ENCODE peak calls at places on chromosomes 1 and 21, in four cellular contexts. H is naive thymus-derived CD4-positive, alpha-beta T cell; G is right lobe of liver; Z is tibial artery. L is an unnamed sample.
A peak's percentile ranks its signal among the peaks of the same experiment; 100 is the strongest.

GRCh38 chr1:75672528-75673393 is 51.7 kb upstream of the ACADM start:
- DNase-seq in H (no peak), G (no peak), Z (no peak), L (peak; percentile 90)

GRCh38 chr1:223363057-223363855 is 720 bp downstream of the SUSD4 start:
- DNase-seq in H (peak; percentile 19), G (no peak), Z (no peak), L (peak; percentile 52)

GRCh38 chr1:170290971-170291370 is 145.2 kb downstream of the NTMT2 start:
- DNase-seq in H (no peak), G (no peak), Z (no peak), L (no peak)

GRCh38 chr1:116870322-116870721 is 39.4 kb upstream of the PTGFRN start:
- DNase-seq in H (no peak), G (no peak), Z (no peak), L (no peak)

GRCh38 chr1:178536844-178537371 is 24.0 kb downstream of the TEX35 start:
- DNase-seq in H (no peak), G (peak; percentile 74), Z (no peak), L (peak; percentile 98)

GRCh38 chr1:173503391-173503790 is 26.3 kb downstream of the PRDX6 start:
- DNase-seq in H (no peak), G (peak; percentile 35), Z (no peak), L (no peak)

GRCh38 chr21:30083120-30083945 is 83.3 kb downstream of the CLDN17 start:
- DNase-seq in H (no peak), G (no peak), Z (no peak), L (no peak)

GRCh38 chr21:28485301-28486022 is 507.2 kb downstream of the LTN1 start:
- DNase-seq in H (no peak), G (no peak), Z (no peak), L (peak; percentile 81)

GRCh38 chr1:14443164-14443787 is 155.2 kb upstream of the KAZN start:
- DNase-seq in H (no peak), G (no peak), Z (no peak), L (peak; percentile 18)

GRCh38 chr1:11105586-11105985 is 5.9 kb upstream of the EXOSC10 start:
- DNase-seq in H (no peak), G (no peak), Z (no peak), L (no peak)

GRCh38 chr1:67832737-67833594 is at the start of gene GNG12:
- DNase-seq in H (no peak), G (peak; percentile 75), Z (peak; percentile 78), L (peak; percentile 62)

GRCh38 chr1:86739901-86740507 is 35.6 kb downstream of the SH3GLB1 start:
- DNase-seq in H (peak; percentile 34), G (no peak), Z (no peak), L (no peak)

GRCh38 chr1:205391386-205391785 is 30.5 kb downstream of the LEMD1 start:
- DNase-seq in H (no peak), G (no peak), Z (no peak), L (no peak)

GRCh38 chr21:39863111-39863510 is 4.1 kb upstream of the PCP4 start:
- DNase-seq in H (no peak), G (no peak), Z (no peak), L (peak; percentile 46)

GRCh38 chr1:155983191-155984023 is 5.1 kb upstream of the ARHGEF2 start:
- DNase-seq in H (no peak), G (no peak), Z (peak; percentile 75), L (peak; percentile 94)

GRCh38 chr1:84884671-84885389 is 8.2 kb downstream of the LPAR3 start:
- DNase-seq in H (no peak), G (no peak), Z (no peak), L (no peak)

GRCh38 chr21:42315296-42315891 is at the start of gene TFF3:
- DNase-seq in H (no peak), G (no peak), Z (no peak), L (no peak)

GRCh38 chr1:151347523-151348246 is 633 bp upstream of the RFX5 start:
- DNase-seq in H (no peak), G (no peak), Z (no peak), L (no peak)

GRCh38 chr1:220094016-220094911 is at the start of gene IARS2:
- DNase-seq in H (peak; percentile 91), G (peak; percentile 92), Z (peak; percentile 86), L (peak; percentile 60)

GRCh38 chr1:40564506-40564905 is 33.1 kb downstream of the ZNF684 start:
- DNase-seq in H (no peak), G (no peak), Z (no peak), L (no peak)

GRCh38 chr1:167460836-167461235 is 57.5 kb downstream of the CD247 start:
- DNase-seq in H (peak; percentile 81), G (peak; percentile 19), Z (no peak), L (no peak)

GRCh38 chr1:219908170-219908569 is 20.2 kb downstream of the SLC30A10 start:
- DNase-seq in H (no peak), G (no peak), Z (no peak), L (no peak)

GRCh38 chr1:13945856-13946255 is 245.9 kb downstream of the PRDM2 start:
- DNase-seq in H (no peak), G (no peak), Z (no peak), L (no peak)

GRCh38 chr1:248757784-248758195 is 2.2 kb upstream of the LYPD8 start:
- DNase-seq in H (no peak), G (no peak), Z (no peak), L (no peak)

GRCh38 chr1:154760469-154760933 is 109.6 kb downstream of the KCNN3 start:
- DNase-seq in H (peak; percentile 85), G (peak; percentile 87), Z (no peak), L (no peak)

L was measured in astrocyte.